ENCODE peak calls at places on chromosomes 6 and 20, in ten cellular contexts. One of them, this sample, is unnamed.

GRCh38 chr20:25064561-25064960 is 6.6 kb upstream of the ACSS1 start:
- DNase-seq in lower leg skin: no peak
- DNase-seq in HFF-Myc: no peak
- DNase-seq in psoas muscle: no peak
- DNase-seq in A549: no peak
- DNase-seq in tibial nerve: no peak
- DNase-seq in CD8-positive, alpha-beta T cell: no peak
- DNase-seq in cardiac fibroblast: no peak
- DNase-seq in fibroblast of pulmonary artery: no peak
- DNase-seq in upper lobe of left lung: no peak
- DNase-seq in this sample: no peak

GRCh38 chr6:156842598-156843250 is 65.5 kb downstream of the ARID1B start:
- DNase-seq in upper lobe of left lung: no peak
- DNase-seq in lower leg skin: no peak
- DNase-seq in fibroblast of pulmonary artery: peak
- DNase-seq in tibial nerve: no peak
- DNase-seq in cardiac fibroblast: peak
- DNase-seq in A549: no peak
- DNase-seq in psoas muscle: no peak
- DNase-seq in HFF-Myc: no peak
- DNase-seq in CD8-positive, alpha-beta T cell: no peak
- DNase-seq in this sample: no peak

GRCh38 chr6:168080397-168081077 is 1.5 kb upstream of the FRMD1 start:
- DNase-seq in upper lobe of left lung: no peak
- DNase-seq in lower leg skin: no peak
- DNase-seq in A549: no peak
- DNase-seq in fibroblast of pulmonary artery: no peak
- DNase-seq in CD8-positive, alpha-beta T cell: no peak
- DNase-seq in tibial nerve: no peak
- DNase-seq in cardiac fibroblast: no peak
- DNase-seq in psoas muscle: no peak
- DNase-seq in HFF-Myc: no peak
- DNase-seq in this sample: no peak

GRCh38 chr6:123062645-123063044 is 66.6 kb downstream of the CLVS2 start:
- DNase-seq in tibial nerve: no peak
- DNase-seq in lower leg skin: no peak
- DNase-seq in A549: no peak
- DNase-seq in cardiac fibroblast: no peak
- DNase-seq in psoas muscle: no peak
- DNase-seq in upper lobe of left lung: no peak
- DNase-seq in fibroblast of pulmonary artery: no peak
- DNase-seq in CD8-positive, alpha-beta T cell: no peak
- DNase-seq in HFF-Myc: no peak
- DNase-seq in this sample: no peak

GRCh38 chr6:97462944-97463343 is 179.9 kb upstream of the MMS22L start:
- DNase-seq in cardiac fibroblast: no peak
- DNase-seq in CD8-positive, alpha-beta T cell: no peak
- DNase-seq in A549: no peak
- DNase-seq in lower leg skin: no peak
- DNase-seq in fibroblast of pulmonary artery: no peak
- DNase-seq in tibial nerve: no peak
- DNase-seq in HFF-Myc: no peak
- DNase-seq in psoas muscle: no peak
- DNase-seq in upper lobe of left lung: no peak
- DNase-seq in this sample: no peak

GRCh38 chr6:119495230-119495683 is 145.7 kb upstream of the MAN1A1 start:
- DNase-seq in upper lobe of left lung: no peak
- DNase-seq in tibial nerve: no peak
- DNase-seq in lower leg skin: no peak
- DNase-seq in fibroblast of pulmonary artery: no peak
- DNase-seq in CD8-positive, alpha-beta T cell: no peak
- DNase-seq in HFF-Myc: no peak
- DNase-seq in A549: no peak
- DNase-seq in cardiac fibroblast: no peak
- DNase-seq in psoas muscle: peak
- DNase-seq in this sample: no peak

GRCh38 chr6:131451330-131452195 is 121.5 kb upstream of the ARG1 start:
- DNase-seq in upper lobe of left lung: no peak
- DNase-seq in HFF-Myc: no peak
- DNase-seq in tibial nerve: no peak
- DNase-seq in lower leg skin: no peak
- DNase-seq in psoas muscle: no peak
- DNase-seq in cardiac fibroblast: no peak
- DNase-seq in CD8-positive, alpha-beta T cell: no peak
- DNase-seq in fibroblast of pulmonary artery: no peak
- DNase-seq in A549: no peak
- DNase-seq in this sample: peak

GRCh38 chr6:21230536-21230935 is 363.0 kb upstream of the SOX4 start:
- DNase-seq in cardiac fibroblast: no peak
- DNase-seq in HFF-Myc: no peak
- DNase-seq in psoas muscle: no peak
- DNase-seq in A549: no peak
- DNase-seq in lower leg skin: no peak
- DNase-seq in tibial nerve: no peak
- DNase-seq in fibroblast of pulmonary artery: no peak
- DNase-seq in CD8-positive, alpha-beta T cell: no peak
- DNase-seq in upper lobe of left lung: no peak
- DNase-seq in this sample: peak

GRCh38 chr6:15033850-15034203 is 212.0 kb upstream of the JARID2 start:
- DNase-seq in HFF-Myc: no peak
- DNase-seq in A549: no peak
- DNase-seq in lower leg skin: no peak
- DNase-seq in fibroblast of pulmonary artery: no peak
- DNase-seq in upper lobe of left lung: no peak
- DNase-seq in tibial nerve: no peak
- DNase-seq in CD8-positive, alpha-beta T cell: no peak
- DNase-seq in psoas muscle: no peak
- DNase-seq in cardiac fibroblast: no peak
- DNase-seq in this sample: no peak

GRCh38 chr6:166419268-166419667 is 36.5 kb upstream of the MPC1 start:
- DNase-seq in fibroblast of pulmonary artery: no peak
- DNase-seq in tibial nerve: no peak
- DNase-seq in psoas muscle: no peak
- DNase-seq in lower leg skin: no peak
- DNase-seq in upper lobe of left lung: no peak
- DNase-seq in cardiac fibroblast: peak
- DNase-seq in A549: no peak
- DNase-seq in HFF-Myc: peak
- DNase-seq in CD8-positive, alpha-beta T cell: peak
- DNase-seq in this sample: peak

GRCh38 chr6:144217797-144218196 is 67.3 kb upstream of the UTRN start:
- DNase-seq in HFF-Myc: no peak
- DNase-seq in psoas muscle: no peak
- DNase-seq in A549: no peak
- DNase-seq in lower leg skin: no peak
- DNase-seq in upper lobe of left lung: no peak
- DNase-seq in CD8-positive, alpha-beta T cell: no peak
- DNase-seq in cardiac fibroblast: no peak
- DNase-seq in tibial nerve: no peak
- DNase-seq in fibroblast of pulmonary artery: no peak
- DNase-seq in this sample: no peak

GRCh38 chr6:24935753-24936152 is at the start of gene RIPOR2:
- DNase-seq in lower leg skin: no peak
- DNase-seq in cardiac fibroblast: no peak
- DNase-seq in CD8-positive, alpha-beta T cell: peak
- DNase-seq in A549: peak
- DNase-seq in HFF-Myc: no peak
- DNase-seq in fibroblast of pulmonary artery: no peak
- DNase-seq in psoas muscle: no peak
- DNase-seq in upper lobe of left lung: peak
- DNase-seq in tibial nerve: no peak
- DNase-seq in this sample: peak

GRCh38 chr6:24933868-24934401 is 1.8 kb downstream of the RIPOR2 start:
- DNase-seq in A549: peak
- DNase-seq in fibroblast of pulmonary artery: peak
- DNase-seq in tibial nerve: no peak
- DNase-seq in CD8-positive, alpha-beta T cell: peak
- DNase-seq in upper lobe of left lung: peak
- DNase-seq in cardiac fibroblast: peak
- DNase-seq in lower leg skin: no peak
- DNase-seq in psoas muscle: no peak
- DNase-seq in HFF-Myc: no peak
- DNase-seq in this sample: peak

GRCh38 chr6:24936641-24937317 is 1.0 kb upstream of the RIPOR2 start:
- DNase-seq in cardiac fibroblast: peak
- DNase-seq in A549: no peak
- DNase-seq in psoas muscle: no peak
- DNase-seq in upper lobe of left lung: no peak
- DNase-seq in fibroblast of pulmonary artery: peak
- DNase-seq in tibial nerve: no peak
- DNase-seq in CD8-positive, alpha-beta T cell: no peak
- DNase-seq in HFF-Myc: no peak
- DNase-seq in lower leg skin: no peak
- DNase-seq in this sample: peak

GRCh38 chr6:24933266-24933665 is 2.5 kb downstream of the RIPOR2 start:
- DNase-seq in fibroblast of pulmonary artery: no peak
- DNase-seq in lower leg skin: no peak
- DNase-seq in cardiac fibroblast: no peak
- DNase-seq in HFF-Myc: no peak
- DNase-seq in A549: no peak
- DNase-seq in psoas muscle: no peak
- DNase-seq in tibial nerve: no peak
- DNase-seq in upper lobe of left lung: no peak
- DNase-seq in CD8-positive, alpha-beta T cell: no peak
- DNase-seq in this sample: no peak

GRCh38 chr6:24935323-24935722 is 437 bp downstream of the RIPOR2 start:
- DNase-seq in lower leg skin: no peak
- DNase-seq in tibial nerve: no peak
- DNase-seq in CD8-positive, alpha-beta T cell: no peak
- DNase-seq in HFF-Myc: no peak
- DNase-seq in upper lobe of left lung: no peak
- DNase-seq in cardiac fibroblast: peak
- DNase-seq in psoas muscle: no peak
- DNase-seq in A549: no peak
- DNase-seq in fibroblast of pulmonary artery: no peak
- DNase-seq in this sample: peak
- H3K4me3 ChIP-seq in lower leg skin: no peak
- H3K4me3 ChIP-seq in tibial nerve: no peak
- H3K4me3 ChIP-seq in CD8-positive, alpha-beta T cell: peak
- H3K4me3 ChIP-seq in HFF-Myc: no peak
- H3K4me3 ChIP-seq in upper lobe of left lung: peak
- H3K4me3 ChIP-seq in cardiac fibroblast: no peak
- H3K4me3 ChIP-seq in psoas muscle: no peak
- H3K4me3 ChIP-seq in A549: no peak
- H3K4me3 ChIP-seq in fibroblast of pulmonary artery: no peak
- H3K4me3 ChIP-seq in this sample: no peak

GRCh38 chr6:85975957-85976356 is 333.3 kb upstream of the SYNCRIP start:
- DNase-seq in psoas muscle: no peak
- DNase-seq in fibroblast of pulmonary artery: no peak
- DNase-seq in lower leg skin: no peak
- DNase-seq in HFF-Myc: no peak
- DNase-seq in A549: no peak
- DNase-seq in upper lobe of left lung: no peak
- DNase-seq in CD8-positive, alpha-beta T cell: no peak
- DNase-seq in tibial nerve: no peak
- DNase-seq in cardiac fibroblast: no peak
- DNase-seq in this sample: no peak
- TF ChIP-seq CTCF in psoas muscle: no peak
- TF ChIP-seq CTCF in fibroblast of pulmonary artery: no peak
- TF ChIP-seq CTCF in lower leg skin: no peak
- TF ChIP-seq CTCF in HFF-Myc: no peak
- TF ChIP-seq CTCF in A549: no peak
- TF ChIP-seq CTCF in upper lobe of left lung: no peak
- TF ChIP-seq CTCF in CD8-positive, alpha-beta T cell: no peak
- TF ChIP-seq CTCF in tibial nerve: no peak
- TF ChIP-seq CTCF in cardiac fibroblast: no peak
- TF ChIP-seq CTCF in this sample: no peak

GRCh38 chr6:107579413-107579812 is 89.5 kb downstream of the SOBP start:
- DNase-seq in lower leg skin: no peak
- DNase-seq in tibial nerve: no peak
- DNase-seq in fibroblast of pulmonary artery: no peak
- DNase-seq in HFF-Myc: no peak
- DNase-seq in upper lobe of left lung: no peak
- DNase-seq in CD8-positive, alpha-beta T cell: no peak
- DNase-seq in A549: no peak
- DNase-seq in psoas muscle: no peak
- DNase-seq in cardiac fibroblast: no peak
- DNase-seq in this sample: no peak
- H3K4me3 ChIP-seq in lower leg skin: no peak
- H3K4me3 ChIP-seq in tibial nerve: no peak
- H3K4me3 ChIP-seq in fibroblast of pulmonary artery: no peak
- H3K4me3 ChIP-seq in HFF-Myc: no peak
- H3K4me3 ChIP-seq in upper lobe of left lung: no peak
- H3K4me3 ChIP-seq in CD8-positive, alpha-beta T cell: no peak
- H3K4me3 ChIP-seq in A549: no peak
- H3K4me3 ChIP-seq in psoas muscle: no peak
- H3K4me3 ChIP-seq in cardiac fibroblast: no peak
- H3K4me3 ChIP-seq in this sample: no peak

DNA sequence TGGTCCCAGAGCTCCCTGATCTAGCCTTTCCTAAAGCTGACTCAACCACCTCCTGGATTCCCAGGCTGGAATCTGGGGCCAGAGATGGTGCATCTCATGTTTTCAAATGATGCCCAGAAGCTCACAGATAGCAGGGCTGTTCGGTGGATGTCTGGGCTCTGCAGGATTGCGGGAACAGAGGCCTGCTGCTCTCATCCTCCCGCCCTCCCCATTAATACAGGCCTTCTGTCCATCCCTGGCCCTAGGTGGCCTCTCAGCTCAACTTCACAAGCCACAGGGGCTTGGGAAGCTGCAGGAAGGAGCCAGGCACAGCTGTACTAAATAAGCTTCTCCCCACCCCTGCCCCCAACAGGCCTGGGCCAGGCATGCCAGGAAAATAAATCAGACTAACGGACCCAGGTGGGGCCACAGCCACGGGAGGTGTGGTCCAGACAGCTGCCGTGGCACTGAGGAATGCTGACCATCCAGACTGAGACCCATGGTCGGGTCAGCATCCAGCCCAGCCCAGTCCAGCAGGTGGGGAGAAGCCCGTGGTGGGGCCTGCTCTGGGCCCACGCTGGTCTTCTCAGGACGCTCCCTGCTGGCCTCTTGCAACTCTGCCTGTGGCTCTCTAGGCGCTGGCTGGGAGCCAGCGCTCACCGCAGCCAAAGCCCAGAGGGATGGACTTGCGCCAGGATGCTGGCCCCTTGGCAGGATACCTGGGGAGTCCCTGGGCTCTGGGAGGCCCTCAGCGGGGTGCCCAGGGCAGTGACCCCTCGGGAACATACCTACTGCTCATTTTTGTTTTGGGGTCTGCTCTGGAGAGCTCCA is 8.5 kb upstream of the YTHDF1 start:
- DNase-seq in CD8-positive, alpha-beta T cell: no peak
- DNase-seq in HFF-Myc: no peak
- DNase-seq in upper lobe of left lung: peak
- DNase-seq in fibroblast of pulmonary artery: peak
- DNase-seq in cardiac fibroblast: peak
- DNase-seq in tibial nerve: no peak
- DNase-seq in psoas muscle: no peak
- DNase-seq in A549: peak
- DNase-seq in lower leg skin: no peak
- DNase-seq in this sample: peak
- TF ChIP-seq CTCF in CD8-positive, alpha-beta T cell: no peak
- TF ChIP-seq CTCF in HFF-Myc: no peak
- TF ChIP-seq CTCF in upper lobe of left lung: no peak
- TF ChIP-seq CTCF in fibroblast of pulmonary artery: peak
- TF ChIP-seq CTCF in cardiac fibroblast: peak
- TF ChIP-seq CTCF in tibial nerve: no peak
- TF ChIP-seq CTCF in psoas muscle: no peak
- TF ChIP-seq CTCF in A549: peak
- TF ChIP-seq CTCF in lower leg skin: no peak
- TF ChIP-seq CTCF in this sample: peak

This sample was measured in epithelial cell of esophagus.